ENCODE peak calls at places on chromosomes 4 and X, in five cellular contexts. I, Q, Z, R and N are unnamed samples.

GRCh38 chr4:15719506-15719905 is 16.6 kb downstream of the BST1 start:
- DNase-seq in Q (no peak), Z (peak), I (no peak), R (no peak), N (no peak)

GRCh38 chrX:67693928-67694327 is 150.1 kb downstream of the AR start:
- DNase-seq in Z (no peak), Q (no peak), R (no peak), I (no peak), N (no peak)

GRCh38 chr4:24472514-24473308 is 111.6 kb downstream of the DHX15 start:
- DNase-seq in I (peak), R (peak), Z (peak), Q (peak), N (peak)

GRCh38 chr4:136805582-136805981 is 726.7 kb downstream of the PCDH18 start:
- DNase-seq in R (no peak), I (no peak), Z (no peak), Q (no peak), N (no peak)

GRCh38 chr4:55618546-55619143 is 17.5 kb downstream of the NMU start:
- DNase-seq in I (no peak), Q (no peak), R (no peak), Z (no peak), N (no peak)

GRCh38 chrX:108001218-108001814 is 19.1 kb upstream of the TEX13B start:
- DNase-seq in I (no peak), Q (no peak), Z (peak), R (peak), N (peak)

GRCh38 chr4:56958111-56958517 is 19.3 kb downstream of the NOA1 start:
- DNase-seq in I (peak), Z (peak), R (peak), Q (peak), N (no peak)

GRCh38 chr4:24089831-24090531 is 200.1 kb upstream of the PPARGC1A start:
- DNase-seq in R (no peak), Z (no peak), I (no peak), Q (no peak), N (no peak)

GRCh38 chr4:31261632-31262031 is 541.5 kb downstream of the PCDH7 start:
- DNase-seq in I (no peak), R (no peak), Q (no peak), Z (no peak), N (no peak)

GRCh38 chr4:8537041-8537461 is 43.1 kb upstream of the GPR78 start:
- DNase-seq in Q (peak), R (peak), Z (peak), I (no peak), N (peak)

GRCh38 chrX:78314561-78314960 is 12.8 kb downstream of the CYSLTR1 start:
- DNase-seq in R (no peak), I (no peak), Z (no peak), Q (no peak), N (no peak)

GRCh38 chrX:40176256-40176978 is 78.7 kb upstream of the BCOR start:
- DNase-seq in Q (no peak), Z (peak), I (peak), R (no peak), N (peak)

GRCh38 chr4:86031927-86032326 is 327.9 kb downstream of the MAPK10 start:
- DNase-seq in R (no peak), Q (no peak), Z (no peak), I (no peak), N (no peak)

GRCh38 chr4:125420499-125420898 is 105.7 kb downstream of the FAT4 start:
- DNase-seq in I (no peak), Z (no peak), Q (no peak), R (no peak), N (no peak)

GRCh38 chr4:46648088-46648744 is 258.3 kb upstream of the GABRA2 start:
- DNase-seq in Q (no peak), R (peak), I (no peak), Z (peak), N (peak)

GRCh38 chr4:76782837-76783236 is 115.1 kb downstream of the SOWAHB start:
- DNase-seq in R (no peak), Q (no peak), I (no peak), Z (no peak), N (no peak)

GRCh38 chr4:187172340-187172761 is 448.7 kb upstream of the FAT1 start:
- DNase-seq in R (peak), Q (no peak), I (no peak), Z (no peak), N (no peak)

GRCh38 chr4:120299631-120300030 is 233.0 kb upstream of the MAD2L1 start:
- DNase-seq in I (no peak), Q (no peak), Z (no peak), R (no peak), N (no peak)

GRCh38 chr4:170872794-170873193 is 783.0 kb upstream of the AADAT start:
- DNase-seq in Z (no peak), Q (no peak), R (no peak), I (no peak), N (no peak)

GRCh38 chr4:13988347-13989265 is 361.1 kb upstream of the BOD1L1 start:
- DNase-seq in Q (peak), Z (peak), R (no peak), I (no peak), N (no peak)

GRCh38 chr4:78545275-78546246 is 6.0 kb upstream of the ANXA3 start:
- DNase-seq in R (no peak), I (no peak), Z (peak), Q (no peak), N (no peak)

GRCh38 chr4:149031399-149031798 is 589.2 kb upstream of the NR3C2 start:
- DNase-seq in R (no peak), Q (no peak), Z (peak), I (no peak), N (peak)

GRCh38 chrX:19017271-19017670 is 33.4 kb upstream of the PHKA2 start:
- DNase-seq in I (no peak), Q (no peak), Z (no peak), R (peak), N (peak)

GRCh38 chr4:139841464-139842195 is 176.0 kb downstream of the MGST2 start:
- DNase-seq in Q (no peak), Z (peak), R (no peak), I (no peak), N (peak)

GRCh38 chr4:119130365-119131065 is 5.1 kb upstream of the MYOZ2 start:
- DNase-seq in I (no peak), Z (peak), R (no peak), Q (no peak), N (no peak)

GRCh38 chr4:118282692-118283091 is 70.1 kb downstream of the PRSS12 start:
- DNase-seq in Q (no peak), R (no peak), Z (peak), I (no peak), N (no peak)

GRCh38 chr4:8580321-8581093 is at the start of gene GPR78:
- DNase-seq in Z (peak), Q (no peak), R (no peak), I (no peak), N (peak)

GRCh38 chrX:96685205-96686099 is 810 bp downstream of the DIAPH2 start:
- DNase-seq in I (no peak), Z (peak), R (peak), Q (no peak), N (peak)

GRCh38 chr4:165874799-165875371 is 1.8 kb downstream of the TLL1 start:
- DNase-seq in Z (peak), R (no peak), I (no peak), Q (no peak), N (no peak)

GRCh38 chrX:16999275-16999674 is 52.8 kb downstream of the REPS2 start:
- DNase-seq in Q (no peak), Z (no peak), R (peak), I (no peak), N (no peak)

GRCh38 chr4:47698837-47699236 is 139.0 kb downstream of the CORIN start:
- DNase-seq in Z (no peak), Q (no peak), I (no peak), R (no peak), N (no peak)

GRCh38 chrX:1391370-1391706 is 575 bp downstream of the SLC25A6 start:
- DNase-seq in I (no peak), R (peak), Z (no peak), Q (no peak), N (no peak)

GRCh38 chrX:1391707-1392375 is at the start of gene SLC25A6:
- DNase-seq in Z (peak), R (peak), Q (peak), I (no peak), N (no peak)

GRCh38 chrX:1390621-1391369 is 1.1 kb downstream of the SLC25A6 start:
- DNase-seq in Z (no peak), I (no peak), Q (no peak), R (no peak), N (no peak)

GRCh38 chrX:1393871-1394615 is 2.1 kb upstream of the SLC25A6 start:
- DNase-seq in R (no peak), Q (no peak), Z (no peak), I (no peak), N (no peak)

GRCh38 chrX:1392376-1393130 is 640 bp upstream of the SLC25A6 start:
- DNase-seq in Q (peak), I (no peak), R (no peak), Z (peak), N (no peak)
- TF ChIP-seq POLR2A in Q (peak), I (no peak), R (peak), Z (peak), N (peak)

GRCh38 chr4:43253511-43253910 is 361.0 kb downstream of the GRXCR1 start:
- DNase-seq in Q (no peak), Z (no peak), R (no peak), I (no peak), N (no peak)

DNA sequence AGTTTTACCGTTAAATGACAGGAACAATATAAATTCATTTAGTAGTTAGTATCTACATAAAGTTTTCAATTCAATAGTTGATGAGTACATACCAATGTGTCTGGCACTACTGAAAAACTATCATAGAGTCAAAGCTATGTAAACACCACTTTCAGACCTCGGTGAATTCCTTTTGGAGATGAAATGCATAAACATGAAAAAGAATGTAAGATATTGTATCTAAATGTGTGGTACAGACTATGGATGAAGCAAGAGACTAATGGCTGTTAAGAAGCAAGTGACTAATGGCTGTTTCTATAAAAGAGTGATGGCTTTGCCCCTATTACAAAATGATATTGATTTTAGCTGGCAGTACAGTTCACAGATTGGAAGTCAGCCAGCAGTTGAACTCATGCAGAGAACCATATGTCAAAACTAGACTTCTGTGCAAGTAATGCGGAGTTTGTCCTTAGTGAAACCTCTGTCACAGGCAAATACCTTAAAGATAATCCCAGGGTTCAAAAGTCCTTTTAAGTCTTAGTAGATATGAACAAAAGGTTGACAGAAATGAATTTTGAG is 359.3 kb downstream of the GRXCR1 start:
- DNase-seq in I (no peak), R (no peak), Q (no peak), Z (no peak), N (no peak)
- TF ChIP-seq POLR2A in I (no peak), R (no peak), Q (no peak), Z (no peak), N (no peak)

GRCh38 chrX:122512561-122513072 is 671.5 kb upstream of the GRIA3 start:
- DNase-seq in I (no peak), R (no peak), Q (no peak), Z (no peak), N (no peak)
- TF ChIP-seq POLR2A in I (no peak), R (no peak), Q (no peak), Z (no peak), N (no peak)

GRCh38 chrX:129981207-129981553 is 1.3 kb upstream of the BCORL1 start:
- DNase-seq in Z (no peak), I (no peak), R (no peak), Q (no peak), N (peak)

GRCh38 chrX:129980043-129980442 is 2.4 kb upstream of the BCORL1 start:
- DNase-seq in I (no peak), R (no peak), Z (peak), Q (no peak), N (no peak)

GRCh38 chrX:129979207-129979920 is 3.1 kb upstream of the BCORL1 start:
- DNase-seq in R (no peak), Z (no peak), Q (no peak), I (no peak), N (no peak)

GRCh38 chrX:129981752-129982299 is 609 bp upstream of the BCORL1 start:
- DNase-seq in Z (no peak), I (no peak), R (no peak), Q (no peak), N (no peak)

GRCh38 chrX:129980540-129981206 is 1.8 kb upstream of the BCORL1 start:
- DNase-seq in R (peak), Z (peak), I (no peak), Q (no peak), N (peak)
- TF ChIP-seq POLR2A in R (peak), Z (peak), I (peak), Q (no peak), N (no peak)

GRCh38 chr4:2165391-2165790 is 76.5 kb downstream of the HAUS3 start:
- DNase-seq in Q (no peak), R (no peak), Z (no peak), I (no peak), N (no peak)

GRCh38 chr4:2154215-2154614 is 87.7 kb downstream of the HAUS3 start:
- DNase-seq in Q (no peak), I (no peak), R (no peak), Z (no peak), N (no peak)

GRCh38 chr4:2155246-2155645 is 86.7 kb downstream of the HAUS3 start:
- DNase-seq in R (no peak), Z (no peak), I (no peak), Q (no peak), N (no peak)

GRCh38 chr4:2163311-2163821 is 78.6 kb downstream of the HAUS3 start:
- DNase-seq in R (no peak), Q (no peak), I (no peak), Z (no peak), N (no peak)

DNA sequence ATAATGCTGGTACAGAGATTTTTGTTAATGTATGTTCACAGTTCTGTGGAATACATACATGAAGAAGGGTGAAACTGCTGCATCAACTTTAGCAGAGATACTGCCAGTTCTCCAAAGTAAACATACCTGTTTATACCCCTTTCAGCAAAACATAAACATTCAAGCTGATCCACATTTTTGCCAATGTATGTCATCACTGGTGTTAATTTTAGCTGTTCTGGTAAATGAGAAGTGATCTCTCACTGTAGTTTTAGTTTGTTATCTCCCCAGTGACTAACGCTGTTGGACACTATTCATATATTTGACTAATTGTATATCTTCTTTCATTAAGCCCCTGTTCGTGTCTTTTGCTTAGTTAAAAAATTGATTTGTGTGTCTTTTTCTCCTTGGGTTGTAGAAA is 82.0 kb downstream of the HAUS3 start:
- DNase-seq in I (no peak), Q (no peak), Z (no peak), R (no peak), N (no peak)
- TF ChIP-seq POLR2A in I (no peak), Q (no peak), Z (no peak), R (no peak), N (no peak)